ENCODE peak calls at places on chromosomes 4 and X, in seven cellular contexts. X is GM12878, Y is HepG2, C is HCT116, M is SK-N-SH, A is K562, S is H1. W is an unnamed sample.

GRCh38 chrX:46642145-46642544 is 68.6 kb downstream of the CHST7 start:
- DNase-seq in S (no peak), A (no peak), C (no peak), M (peak), Y (peak), X (no peak), W (peak)

GRCh38 chrX:35006361-35006760 is 63.8 kb downstream of the FAM47B start:
- DNase-seq in M (no peak), X (no peak), C (no peak), S (no peak), Y (no peak), A (no peak), W (no peak)

GRCh38 chr4:30461218-30461617 is 259.0 kb upstream of the PCDH7 start:
- DNase-seq in Y (no peak), C (no peak), S (peak), M (no peak), X (peak), A (no peak), W (no peak)

GRCh38 chrX:97027384-97027922 is 143.7 kb downstream of the RPA4 start:
- DNase-seq in S (no peak), X (no peak), A (no peak), Y (peak), M (no peak), C (no peak), W (peak)

GRCh38 chrX:137031517-137032377 is 2.0 kb downstream of the GPR101 start:
- DNase-seq in Y (no peak), A (peak), C (no peak), X (peak), M (peak), S (no peak), W (no peak)

GRCh38 chr4:99504804-99505502 is 5.9 kb upstream of the C4orf17 start:
- DNase-seq in Y (no peak), A (no peak), M (no peak), S (no peak), X (no peak), C (no peak), W (peak)

GRCh38 chr4:337932-338758 is 531 bp downstream of the ZNF141 start:
- DNase-seq in M (no peak), S (no peak), A (no peak), C (no peak), X (no peak), Y (no peak), W (no peak)

GRCh38 chr4:121707344-121707743 is 10.6 kb upstream of the ANXA5 start:
- DNase-seq in M (no peak), A (no peak), S (no peak), C (no peak), Y (no peak), X (no peak), W (no peak)

GRCh38 chr4:78426972-78427371 is 124.6 kb upstream of the ANXA3 start:
- DNase-seq in C (no peak), A (no peak), M (no peak), S (no peak), X (peak), Y (peak), W (no peak)

GRCh38 chr4:15754323-15754722 is 23.8 kb upstream of the CD38 start:
- DNase-seq in S (no peak), C (no peak), A (no peak), M (no peak), X (no peak), Y (no peak), W (no peak)

GRCh38 chr4:122826596-122827257 is at the start of gene FGF2:
- DNase-seq in S (peak), C (no peak), A (peak), M (peak), X (no peak), Y (no peak), W (no peak)

GRCh38 chrX:9729161-9729885 is 36.3 kb downstream of the GPR143 start:
- DNase-seq in X (no peak), C (no peak), Y (peak), S (no peak), M (no peak), A (no peak), W (no peak)

GRCh38 chr4:948936-949300 is 16.7 kb downstream of the TMEM175 start:
- DNase-seq in A (no peak), M (peak), X (no peak), Y (no peak), S (no peak), C (no peak), W (no peak)

GRCh38 chr4:152258804-152259708 is 276.8 kb downstream of the FBXW7 start:
- DNase-seq in Y (peak), A (no peak), S (no peak), C (peak), M (no peak), X (no peak), W (no peak)

GRCh38 chrX:150771116-150771515 is 77.9 kb downstream of the MTMR1 start:
- DNase-seq in S (no peak), A (no peak), M (no peak), Y (no peak), X (no peak), C (no peak), W (no peak)

GRCh38 chrX:133670394-133670793 is 255.1 kb upstream of the GPC4 start:
- DNase-seq in Y (no peak), X (peak), A (peak), C (peak), M (peak), S (no peak), W (no peak)

GRCh38 chr4:56674984-56675383 is 6.1 kb downstream of the HOPX start:
- DNase-seq in S (no peak), M (no peak), C (no peak), X (no peak), Y (no peak), A (no peak), W (no peak)

GRCh38 chr4:150769235-150769634 is 187.3 kb downstream of the MAB21L2 start:
- DNase-seq in C (peak), M (no peak), Y (peak), A (peak), X (no peak), S (no peak), W (no peak)

GRCh38 chr4:109177411-109177810 is 125.0 kb downstream of the COL25A1 start:
- DNase-seq in C (no peak), M (no peak), A (no peak), Y (no peak), X (no peak), S (no peak), W (no peak)

GRCh38 chr4:48194986-48195773 is 61.1 kb upstream of the TXK start:
- DNase-seq in A (no peak), X (no peak), C (no peak), Y (no peak), S (no peak), M (peak), W (no peak)

GRCh38 chr4:88672987-88673386 is 24.6 kb downstream of the NAP1L5 start:
- DNase-seq in M (peak), X (no peak), C (no peak), S (peak), A (peak), Y (peak), W (peak)

GRCh38 chrX:107672955-107673378 is 44.7 kb downstream of the PRPS1 start:
- DNase-seq in A (peak), X (no peak), S (no peak), C (peak), M (peak), Y (peak), W (no peak)

GRCh38 chr4:20592666-20593065 is 107.6 kb upstream of the PACRGL start:
- DNase-seq in X (no peak), A (no peak), M (no peak), S (no peak), Y (no peak), C (no peak), W (no peak)

GRCh38 chrX:95055991-95056390 is 1382.0 kb downstream of the FAM133A start:
- DNase-seq in A (no peak), M (no peak), S (no peak), X (no peak), C (no peak), Y (no peak), W (no peak)

GRCh38 chrX:13732246-13733067 is 2.0 kb downstream of the TRAPPC2 start:
- DNase-seq in Y (no peak), X (no peak), C (no peak), M (no peak), A (no peak), S (no peak), W (no peak)

GRCh38 chr4:8762356-8762755 is 109.3 kb downstream of the HMX1 start:
- DNase-seq in Y (no peak), S (no peak), A (no peak), X (no peak), C (no peak), M (no peak), W (no peak)

GRCh38 chr4:42654606-42655005 is 2.3 kb downstream of the ATP8A1 start:
- DNase-seq in S (no peak), C (peak), M (no peak), Y (peak), A (peak), X (no peak), W (no peak)

GRCh38 chr4:10917475-10918103 is 233.0 kb upstream of the CLNK start:
- DNase-seq in A (no peak), X (no peak), C (no peak), S (no peak), M (no peak), Y (no peak), W (no peak)

GRCh38 chrX:41381685-41382084 is 47.7 kb downstream of the DDX3X start:
- DNase-seq in Y (peak), A (peak), M (no peak), X (no peak), C (peak), S (peak), W (no peak)

GRCh38 chrX:101619336-101619735 is 1.5 kb upstream of the ARMCX6 start:
- DNase-seq in X (no peak), C (no peak), M (no peak), A (peak), S (no peak), Y (peak), W (no peak)

GRCh38 chr4:179007758-179008157 is 1565.5 kb upstream of the AGA start:
- DNase-seq in S (no peak), M (no peak), Y (no peak), X (no peak), C (no peak), A (no peak), W (no peak)

GRCh38 chrX:2921750-2922149 is 7.4 kb downstream of the ARSD start:
- DNase-seq in X (no peak), M (no peak), Y (no peak), S (no peak), C (no peak), A (no peak), W (no peak)

GRCh38 chr4:42067264-42067663 is 76.9 kb downstream of the SLC30A9 start:
- DNase-seq in X (no peak), A (no peak), S (no peak), M (no peak), C (no peak), Y (no peak), W (no peak)

GRCh38 chrX:33183366-33183765 is 28.0 kb downstream of the DMD start:
- DNase-seq in X (no peak), A (no peak), S (no peak), M (peak), Y (no peak), C (no peak), W (no peak)

GRCh38 chrX:22135994-22136684 is 104.0 kb downstream of the PHEX start:
- DNase-seq in Y (peak), S (no peak), A (peak), M (peak), X (no peak), C (peak), W (no peak)

DNA sequence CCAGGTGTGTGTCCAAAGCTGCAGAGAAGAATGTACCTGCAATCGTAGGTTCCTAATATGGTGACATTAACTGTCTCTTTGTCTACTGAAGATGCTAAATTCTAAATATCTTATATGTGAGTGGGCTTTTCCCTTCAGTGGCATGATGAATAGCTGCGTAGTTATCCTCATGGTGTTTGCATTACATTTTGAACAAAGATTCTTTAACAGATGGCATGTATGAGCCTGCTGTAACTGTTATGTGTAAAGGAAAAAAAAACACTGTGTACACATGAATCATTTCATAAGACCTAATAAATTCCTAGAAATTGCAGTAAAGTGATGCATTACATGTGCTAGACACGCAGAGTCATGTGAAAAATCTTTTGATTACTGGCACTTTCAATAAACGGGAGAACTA is 288.0 kb downstream of the SH2D1A start:
- DNase-seq in C (no peak), A (no peak), X (no peak), Y (no peak), S (no peak), M (no peak), W (no peak)
- TF ChIP-seq JUND in C (no peak), A (no peak), X (no peak), Y (no peak), S (no peak), M (no peak), W (no peak)

DNA sequence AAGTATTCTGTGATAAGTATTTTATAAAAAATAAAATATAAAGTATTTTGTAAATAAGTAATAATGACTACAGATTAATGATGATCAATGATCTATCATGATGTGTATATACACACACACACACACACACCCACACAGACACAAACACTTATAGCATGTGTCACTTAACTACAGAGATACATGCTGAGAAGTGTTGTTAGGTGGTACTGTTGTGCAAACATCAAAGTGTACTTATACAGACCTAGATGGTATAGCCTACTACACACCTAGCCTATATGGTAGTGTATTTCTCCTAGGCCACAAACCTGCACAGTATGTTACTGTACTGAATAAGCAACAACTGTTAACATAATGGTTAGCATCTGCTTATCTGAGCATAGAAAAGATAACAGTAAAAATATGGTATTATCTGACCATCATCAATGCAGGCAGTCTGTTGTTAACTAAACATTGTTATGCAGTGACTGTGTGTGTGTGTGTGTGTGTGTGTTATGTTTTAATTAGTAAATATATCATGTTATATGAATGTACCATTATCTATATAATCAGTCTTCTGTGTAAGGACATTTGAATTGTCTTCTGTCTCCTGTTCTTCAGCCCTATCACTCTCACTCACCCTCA is 138.2 kb downstream of the CAMK2D start:
- DNase-seq in M (no peak), S (no peak), X (no peak), C (no peak), A (no peak), Y (no peak), W (no peak)
- TF ChIP-seq JUND in M (no peak), S (no peak), X (no peak), C (no peak), A (no peak), Y (no peak), W (no peak)

GRCh38 chr4:156581693-156582092 is 389.9 kb downstream of the PDGFC start:
- DNase-seq in S (no peak), X (no peak), C (no peak), M (no peak), A (no peak), Y (no peak), W (peak)
- TF ChIP-seq JUND in S (no peak), X (no peak), C (no peak), M (no peak), A (no peak), Y (no peak), W (no peak)

GRCh38 chr4:7186081-7186480 is 6.3 kb upstream of the SORCS2 start:
- DNase-seq in X (no peak), A (peak), C (no peak), Y (peak), S (no peak), M (peak), W (peak)
- TF ChIP-seq JUND in X (no peak), A (no peak), C (no peak), Y (no peak), S (no peak), M (no peak), W (no peak)

GRCh38 chr4:5979981-5980380 is 38.2 kb downstream of the C4orf50 start:
- DNase-seq in A (peak), C (peak), X (no peak), Y (no peak), S (peak), M (peak), W (no peak)
- TF ChIP-seq JUND in A (no peak), C (no peak), X (no peak), Y (no peak), S (no peak), M (no peak), W (no peak)

DNA sequence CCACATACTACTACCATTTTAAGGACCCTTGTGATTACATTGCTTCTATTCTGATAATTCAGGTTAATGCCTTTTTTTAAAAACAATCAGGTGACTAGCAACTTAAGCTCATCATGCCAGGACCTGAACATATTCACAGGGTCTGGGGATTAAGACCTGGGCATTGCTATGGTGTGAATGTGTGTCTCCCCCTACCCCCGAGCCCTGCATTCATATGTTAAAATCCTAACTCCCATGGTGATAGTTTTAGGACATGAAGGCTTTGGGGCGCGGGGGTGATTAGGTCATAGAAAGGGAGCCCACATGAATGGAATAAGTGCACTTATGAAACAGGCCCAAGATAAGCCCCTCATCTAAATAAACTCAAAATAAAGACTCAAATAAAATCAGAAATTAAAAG is 734.4 kb upstream of the PABPC4L start:
- DNase-seq in C (no peak), Y (no peak), M (no peak), S (no peak), A (no peak), X (no peak), W (no peak)
- TF ChIP-seq JUND in C (no peak), Y (no peak), M (no peak), S (no peak), A (no peak), X (no peak), W (no peak)

GRCh38 chr4:165384608-165385007 is 5.8 kb downstream of the CPE start:
- DNase-seq in M (peak), S (no peak), A (no peak), Y (peak), X (no peak), C (no peak), W (no peak)
- TF ChIP-seq JUND in M (no peak), S (no peak), A (no peak), Y (no peak), X (no peak), C (no peak), W (no peak)

GRCh38 chrX:63754860-63755579 is 30.0 kb downstream of the ARHGEF9 start:
- DNase-seq in C (peak), S (peak), A (peak), X (peak), M (peak), Y (peak), W (peak)

GRCh38 chrX:63755892-63756291 is 29.1 kb downstream of the ARHGEF9 start:
- DNase-seq in Y (no peak), X (no peak), A (no peak), S (no peak), C (no peak), M (no peak), W (no peak)

GRCh38 chrX:63751481-63751880 is 33.5 kb downstream of the ARHGEF9 start:
- DNase-seq in Y (no peak), C (no peak), M (no peak), A (no peak), X (no peak), S (no peak), W (no peak)

GRCh38 chrX:63750846-63751245 is 34.2 kb downstream of the ARHGEF9 start:
- DNase-seq in Y (no peak), A (no peak), S (no peak), X (no peak), M (no peak), C (no peak), W (no peak)

GRCh38 chrX:63754141-63754859 is 30.7 kb downstream of the ARHGEF9 start:
- DNase-seq in Y (no peak), C (no peak), M (no peak), S (no peak), X (no peak), A (no peak), W (peak)
- TF ChIP-seq JUND in Y (no peak), C (no peak), M (no peak), S (no peak), X (no peak), A (no peak), W (no peak)

DNA sequence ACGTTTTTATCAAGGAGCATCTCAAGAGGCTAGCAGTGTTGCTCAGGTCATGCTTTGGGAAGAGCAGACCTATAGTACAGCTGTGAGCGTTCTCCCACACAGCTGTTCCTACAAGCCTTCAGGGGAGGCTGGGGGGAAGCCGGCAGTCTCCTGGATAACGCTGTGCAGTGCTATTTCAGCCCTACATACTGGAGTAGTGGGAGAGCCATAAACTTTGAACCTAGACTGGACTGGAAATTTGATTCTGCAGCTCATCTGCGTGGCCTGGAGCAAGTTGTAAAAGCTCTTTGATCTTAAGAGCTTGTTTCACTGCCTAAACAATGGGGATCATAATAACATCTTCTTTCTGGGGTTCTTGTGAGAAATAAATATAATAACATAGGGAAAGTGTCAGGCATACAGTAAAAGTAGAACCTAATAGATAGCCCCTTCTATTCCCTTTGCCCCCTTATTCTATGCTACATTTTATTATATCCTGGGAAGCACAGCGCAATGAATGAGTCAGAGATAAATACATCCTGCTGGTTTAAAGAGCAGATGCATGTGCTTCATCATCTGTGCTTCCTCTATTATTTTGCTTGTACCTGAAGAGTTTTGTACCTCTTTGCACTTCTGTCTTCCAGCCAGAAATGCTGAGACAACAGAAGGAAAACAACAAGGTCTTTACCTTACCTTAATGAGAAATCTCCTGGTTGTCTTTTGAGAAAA is 14.7 kb upstream of the AMBN start:
- DNase-seq in A (no peak), S (no peak), C (no peak), Y (peak), M (no peak), X (no peak), W (no peak)
- TF ChIP-seq JUND in A (no peak), S (no peak), C (peak), Y (no peak), M (no peak), X (no peak), W (no peak)